ENCODE peak calls at places on chromosomes 16 and 17, in six cellular contexts. Q is H1, A is IMR-90, E is mesendoderm, K is H9, D is neuronal stem cell. O is an unnamed sample.

GRCh38 chr17:37701424-37702020 is 43.3 kb downstream of the HNF1B start:
- DNase-seq in E (peak), Q (no peak), D (no peak), K (peak), A (no peak), O (no peak)

GRCh38 chr16:4945560-4946502 is 8.9 kb upstream of the PPL start:
- DNase-seq in D (no peak), E (no peak), Q (no peak), K (no peak), A (no peak), O (peak)

GRCh38 chr16:53111078-53111776 is 56.4 kb downstream of the CHD9 start:
- DNase-seq in Q (no peak), A (peak), E (no peak), D (no peak), K (no peak), O (peak)

GRCh38 chr17:4485676-4486646 is 12.7 kb upstream of the SPNS2 start:
- DNase-seq in D (no peak), A (no peak), Q (no peak), E (no peak), K (no peak), O (no peak)

GRCh38 chr16:88456356-88457292 is 3.5 kb downstream of the ZFPM1 start:
- DNase-seq in E (no peak), Q (no peak), K (no peak), A (no peak), D (no peak), O (no peak)

GRCh38 chr17:6241996-6242395 is 171.8 kb downstream of the WSCD1 start:
- DNase-seq in K (peak), D (no peak), E (no peak), Q (no peak), A (no peak), O (no peak)

GRCh38 chr16:69531988-69532387 is 33.8 kb upstream of the NFAT5 start:
- DNase-seq in E (no peak), K (no peak), Q (no peak), D (no peak), A (no peak), O (no peak)

GRCh38 chr17:33396818-33397217 is 103.7 kb upstream of the ASIC2 start:
- DNase-seq in E (no peak), A (no peak), D (no peak), Q (no peak), K (no peak), O (no peak)

GRCh38 chr16:66477028-66477515 is 50.0 kb downstream of the BEAN1 start:
- DNase-seq in A (no peak), Q (no peak), E (peak), K (no peak), D (no peak), O (no peak)

GRCh38 chr17:55731586-55732250 is 9.1 kb upstream of the TMEM100 start:
- DNase-seq in D (no peak), E (peak), K (peak), Q (no peak), A (peak), O (peak)

GRCh38 chr17:48626202-48626469 is at the start of gene HOXB9:
- DNase-seq in E (no peak), K (no peak), D (no peak), A (peak), Q (no peak), O (no peak)

GRCh38 chr17:4914009-4914408 is 11.1 kb upstream of the CHRNE start:
- DNase-seq in D (no peak), A (peak), K (no peak), Q (no peak), E (no peak), O (no peak)

GRCh38 chr16:85027349-85027967 is at the start of gene KIAA0513:
- DNase-seq in K (peak), A (peak), Q (peak), D (peak), E (peak), O (peak)

GRCh38 chr17:1362065-1362848 is 37.8 kb downstream of the YWHAE start:
- DNase-seq in Q (no peak), K (no peak), D (no peak), A (no peak), E (no peak), O (no peak)

GRCh38 chr16:515175-515962 is 12.1 kb upstream of the CAPN15 start:
- DNase-seq in A (no peak), K (no peak), Q (no peak), E (no peak), D (no peak), O (no peak)

GRCh38 chr16:52439171-52439701 is 107.7 kb downstream of the TOX3 start:
- DNase-seq in K (no peak), D (no peak), E (no peak), Q (no peak), A (no peak), O (no peak)

GRCh38 chr16:68470461-68471150 is 22.3 kb upstream of the SMPD3 start:
- DNase-seq in K (no peak), A (no peak), E (no peak), Q (no peak), D (no peak), O (no peak)

GRCh38 chr16:14487579-14487978 is 142.5 kb downstream of the PARN start:
- DNase-seq in Q (no peak), K (no peak), A (no peak), E (peak), D (no peak), O (no peak)

GRCh38 chr16:26316683-26317464 is 625.1 kb downstream of the HS3ST4 start:
- DNase-seq in D (peak), E (peak), A (no peak), Q (peak), K (peak), O (no peak)

GRCh38 chr16:3223913-3224515 is 10.9 kb downstream of the ZNF200 start:
- DNase-seq in Q (no peak), K (no peak), A (no peak), D (no peak), E (peak), O (no peak)

GRCh38 chr17:82446124-82446523 is 4.4 kb downstream of the CYBC1 start:
- DNase-seq in K (no peak), E (no peak), D (no peak), A (no peak), Q (no peak), O (no peak)

GRCh38 chr17:81656118-81656743 is at the start of gene PDE6G:
- DNase-seq in Q (no peak), A (no peak), D (no peak), E (no peak), K (no peak), O (no peak)

GRCh38 chr16:69397821-69398521 is 12.2 kb upstream of the TERF2 start:
- DNase-seq in A (peak), E (peak), Q (no peak), K (peak), D (no peak), O (peak)

GRCh38 chr17:75024686-75025397 is 12.4 kb downstream of the MRPL58 start:
- DNase-seq in D (no peak), Q (no peak), A (no peak), E (no peak), K (no peak), O (no peak)

GRCh38 chr16:27324851-27325301 is 11.1 kb downstream of the IL4R start:
- DNase-seq in K (peak), A (no peak), D (no peak), E (peak), Q (no peak), O (no peak)

GRCh38 chr17:72126575-72127486 is 6.0 kb downstream of the SOX9 start:
- DNase-seq in D (no peak), Q (no peak), E (no peak), A (peak), K (no peak), O (peak)

GRCh38 chr17:61312406-61313295 is 87.0 kb upstream of the TBX2 start:
- DNase-seq in A (no peak), E (peak), K (no peak), D (no peak), Q (no peak), O (no peak)

GRCh38 chr17:51733166-51733565 is 425.3 kb downstream of the CA10 start:
- DNase-seq in E (no peak), D (peak), Q (no peak), A (no peak), K (no peak), O (no peak)

GRCh38 chr16:48378836-48379235 is 6.4 kb downstream of the SIAH1 start:
- DNase-seq in Q (no peak), D (no peak), A (no peak), K (no peak), E (no peak), O (peak)

GRCh38 chr16:13436641-13437423 is 483.1 kb upstream of the ERCC4 start:
- DNase-seq in D (no peak), Q (no peak), K (no peak), A (no peak), E (no peak), O (no peak)

GRCh38 chr16:56732366-56732765 is 2.4 kb downstream of the NUP93 start:
- DNase-seq in D (no peak), K (no peak), E (no peak), A (no peak), Q (no peak), O (no peak)

GRCh38 chr17:6098466-6099180 is 28.4 kb downstream of the WSCD1 start:
- DNase-seq in A (no peak), Q (no peak), D (no peak), E (peak), K (peak), O (no peak)

GRCh38 chr16:83272843-83273242 is 534.9 kb upstream of the HSBP1 start:
- DNase-seq in E (no peak), D (no peak), Q (no peak), A (no peak), K (no peak), O (no peak)

GRCh38 chr17:76014100-76014924 is 12.8 kb downstream of the EVPL start:
- DNase-seq in Q (peak), A (peak), D (peak), E (peak), K (peak), O (peak)

GRCh38 chr16:3029499-3030127 is 5.8 kb downstream of the THOC6 start:
- DNase-seq in A (peak), Q (no peak), D (no peak), E (no peak), K (peak), O (no peak)

GRCh38 chr17:33981713-33982601 is 273.1 kb upstream of the CCL2 start:
- DNase-seq in A (no peak), K (no peak), Q (no peak), D (no peak), E (no peak), O (no peak)

GRCh38 chr16:19589771-19590302 is 34.3 kb downstream of the VPS35L start:
- DNase-seq in A (peak), K (no peak), D (no peak), Q (no peak), E (no peak), O (peak)

GRCh38 chr17:13806023-13806553 is 204.4 kb upstream of the HS3ST3A1 start:
- DNase-seq in K (no peak), Q (no peak), A (no peak), D (no peak), E (no peak), O (no peak)

GRCh38 chr16:24919536-24919935 is 73.8 kb downstream of the SLC5A11 start:
- DNase-seq in Q (no peak), E (no peak), K (no peak), A (no peak), D (no peak), O (no peak)

GRCh38 chr17:8392274-8392673 is 5.4 kb downstream of the RNF222 start:
- DNase-seq in K (no peak), Q (no peak), A (no peak), D (no peak), E (no peak), O (no peak)
- H2BK15ac ChIP-seq in K (no peak), Q (peak), A (peak), D (no peak), E (no peak), O (no peak)

GRCh38 chr17:20291853-20292252 is 175.5 kb downstream of the LGALS9B start:
- DNase-seq in E (no peak), A (peak), Q (no peak), K (no peak), D (no peak), O (peak)
- H3K18ac ChIP-seq in E (no peak), A (no peak), Q (no peak), K (no peak), D (no peak), O (no peak)

DNA sequence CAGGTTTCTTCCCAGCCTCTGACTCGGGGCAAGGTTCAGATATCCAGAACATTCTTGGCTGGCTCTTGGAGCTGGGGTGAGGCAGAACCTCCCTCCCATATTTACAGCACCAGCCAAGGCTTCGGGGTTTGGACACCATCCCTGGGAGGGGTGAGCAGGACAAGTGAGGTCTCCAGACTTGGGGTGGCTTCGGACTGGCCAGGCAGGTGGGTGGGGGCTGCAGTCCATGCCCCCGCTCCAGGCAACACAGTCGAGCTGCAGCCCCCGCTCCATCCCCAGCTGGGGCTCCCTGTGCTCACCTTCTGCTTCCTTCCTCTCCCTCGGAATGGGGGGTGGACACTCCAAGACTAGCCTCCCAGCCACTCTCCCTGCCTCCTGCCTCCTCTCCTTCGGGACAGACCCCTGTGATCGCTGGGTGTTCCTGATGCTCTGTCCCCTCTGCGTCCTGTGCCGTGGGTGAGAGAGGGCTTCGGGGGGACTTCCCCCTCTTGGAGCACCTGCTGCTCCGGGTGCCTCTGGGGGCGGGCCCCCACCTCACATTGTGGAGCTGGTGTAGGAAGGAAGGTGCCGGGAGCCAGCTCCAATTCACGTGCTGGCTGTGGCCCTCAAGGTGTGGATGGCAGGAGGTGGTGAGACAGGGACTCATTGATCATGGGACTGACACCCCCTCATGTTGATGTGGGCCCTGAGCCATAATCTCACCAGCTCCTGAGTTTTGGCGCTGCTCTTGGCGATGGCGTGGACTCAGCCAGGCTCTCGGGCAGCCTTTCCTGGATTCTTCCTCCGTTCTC is 189.2 kb downstream of the SEC14L1 start:
- DNase-seq in A (no peak), Q (no peak), K (peak), E (no peak), D (no peak), O (no peak)
- H3K27ac ChIP-seq in A (no peak), Q (no peak), K (no peak), E (no peak), D (no peak), O (no peak)

DNA sequence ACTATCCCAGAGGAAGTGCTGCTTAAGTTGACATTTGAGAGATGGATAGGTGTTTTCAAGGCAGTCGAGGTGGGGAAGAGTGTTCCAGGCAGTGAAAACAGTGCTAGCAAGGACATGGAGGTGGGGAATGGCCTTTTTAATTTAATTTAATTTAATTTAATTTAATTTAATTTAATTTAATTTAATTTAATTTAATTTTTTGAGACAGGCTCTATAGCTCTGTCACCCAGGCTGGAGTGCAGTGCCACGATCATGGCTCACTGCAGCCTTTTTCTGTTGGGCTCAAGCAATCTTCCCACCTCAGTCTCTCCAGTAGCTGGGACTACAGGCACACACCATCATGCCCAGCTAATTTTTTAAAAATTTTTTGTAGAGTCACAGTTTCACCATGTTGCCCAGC is 32.2 kb upstream of the CACNG4 start:
- DNase-seq in Q (no peak), K (no peak), E (no peak), D (no peak), A (no peak), O (no peak)
- H2BK15ac ChIP-seq in Q (no peak), K (no peak), E (no peak), D (no peak), A (no peak), O (no peak)

DNA sequence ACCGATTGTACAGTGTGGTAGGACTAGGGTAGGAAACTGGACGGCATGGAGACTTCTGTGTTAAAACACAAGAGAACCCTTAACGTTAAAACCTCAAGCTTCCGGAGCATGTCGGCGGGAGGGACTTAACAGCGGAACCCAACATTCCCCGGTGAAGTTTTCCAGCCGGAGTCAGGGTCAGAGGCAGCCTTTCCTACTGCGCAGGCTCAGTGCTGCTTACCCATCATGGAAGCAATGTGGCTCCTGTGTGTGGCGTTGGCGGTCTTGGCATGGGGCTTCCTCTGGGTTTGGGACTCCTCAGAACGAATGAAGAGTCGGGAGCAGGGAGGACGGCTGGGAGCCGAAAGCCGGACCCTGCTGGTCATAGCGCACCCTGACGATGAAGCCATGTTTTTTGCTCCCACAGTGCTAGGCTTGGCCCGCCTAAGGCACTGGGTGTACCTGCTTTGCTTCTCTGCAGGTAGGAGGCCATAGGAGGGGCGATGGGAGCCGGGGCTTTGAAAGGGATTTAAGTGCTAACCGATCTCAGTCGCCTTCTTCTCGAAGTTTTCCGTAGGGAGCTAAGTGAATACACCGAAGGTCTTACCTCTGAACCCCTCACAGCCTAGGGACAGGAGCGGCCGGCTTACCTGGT is at the start of gene PIGL:
- DNase-seq in K (peak), Q (peak), E (peak), D (peak), A (peak), O (peak)
- H3K18ac ChIP-seq in K (peak), Q (peak), E (peak), D (peak), A (peak), O (peak)

GRCh38 chr16:81242977-81243618 is 4.6 kb downstream of the BCO1 start:
- DNase-seq in K (no peak), E (no peak), D (no peak), Q (no peak), A (no peak), O (no peak)
- H3K27ac ChIP-seq in K (no peak), E (no peak), D (no peak), Q (no peak), A (no peak), O (no peak)

DNA sequence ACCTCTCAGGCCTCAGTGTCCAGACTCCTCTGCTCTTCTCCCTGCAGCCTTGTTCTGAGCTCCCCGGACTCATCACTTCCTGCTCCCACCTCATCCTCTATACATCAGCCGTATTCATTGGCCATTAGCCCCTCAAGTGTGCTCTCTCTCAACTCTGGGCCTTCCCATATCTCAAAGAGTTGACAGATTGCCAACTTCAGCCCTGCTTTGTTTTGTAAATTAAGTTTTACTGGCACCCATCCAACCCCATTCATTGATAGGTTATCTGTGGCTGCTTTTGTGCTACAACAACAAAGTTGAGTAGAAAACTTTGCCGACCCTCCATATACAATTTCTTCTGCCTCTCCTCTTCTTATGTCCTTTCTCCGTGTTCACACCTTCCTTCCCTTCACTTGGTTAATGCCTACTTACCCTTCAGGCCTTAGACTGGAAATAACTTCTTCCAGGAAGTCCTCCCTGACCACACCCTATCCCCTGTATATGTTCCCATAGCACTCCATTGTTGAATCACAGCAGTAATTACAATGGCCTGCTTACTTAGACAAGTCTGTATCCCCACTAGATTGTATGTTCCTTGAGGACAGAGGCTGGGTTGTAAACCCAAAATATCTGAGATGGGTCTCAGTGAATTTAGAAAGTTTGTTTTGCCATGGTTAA is 63.3 kb upstream of the TANC2 start:
- DNase-seq in A (no peak), D (no peak), K (no peak), E (no peak), Q (no peak), O (no peak)
- H2BK15ac ChIP-seq in A (no peak), D (no peak), K (no peak), E (no peak), Q (no peak), O (no peak)

DNA sequence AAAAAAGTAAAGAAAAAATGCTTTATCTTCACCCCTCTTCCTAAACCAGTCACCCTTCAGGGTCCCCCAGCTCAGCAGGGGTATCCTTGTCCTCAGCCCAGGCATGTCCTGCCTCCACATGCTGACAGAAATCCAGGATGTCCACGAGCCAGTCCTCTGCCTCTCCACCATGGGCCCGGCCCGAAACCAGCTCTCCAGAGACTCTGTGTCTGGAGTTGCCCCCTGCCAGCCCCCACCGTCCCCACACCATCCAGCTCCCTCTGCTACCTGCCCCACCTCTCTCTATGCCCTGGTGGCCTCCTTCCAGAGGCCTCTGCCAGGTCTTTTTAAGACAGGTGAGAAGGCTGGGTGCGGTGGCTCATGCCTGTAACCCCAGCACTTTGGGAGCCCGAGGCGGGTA is 66.4 kb upstream of the PLCG2 start:
- DNase-seq in D (no peak), E (no peak), K (no peak), Q (no peak), A (no peak), O (no peak)
- H3K18ac ChIP-seq in D (no peak), E (peak), K (no peak), Q (no peak), A (no peak), O (no peak)

GRCh38 chr16:54582631-54583250 is 296.2 kb upstream of the IRX3 start:
- DNase-seq in Q (no peak), A (no peak), E (no peak), D (peak), K (no peak), O (no peak)

GRCh38 chr16:54585094-54585493 is 298.5 kb upstream of the IRX3 start:
- DNase-seq in D (no peak), A (no peak), Q (no peak), K (no peak), E (no peak), O (no peak)

GRCh38 chr16:54585966-54586365 is 299.4 kb upstream of the IRX3 start:
- DNase-seq in A (no peak), E (no peak), K (no peak), Q (no peak), D (no peak), O (no peak)

GRCh38 chr16:54586474-54587175 is 300.0 kb upstream of the IRX3 start:
- DNase-seq in Q (no peak), K (no peak), E (no peak), D (no peak), A (no peak), O (no peak)

GRCh38 chr16:54584121-54584520 is 297.5 kb upstream of the IRX3 start:
- DNase-seq in K (no peak), A (no peak), D (no peak), Q (no peak), E (no peak), O (no peak)
- H3K27ac ChIP-seq in K (no peak), A (no peak), D (no peak), Q (no peak), E (no peak), O (no peak)